ENCODE peak calls at places on chromosomes 7 and 10, in six cellular contexts. U is WTC11, J is NCI-H345, F is cardiac septum, K is A172, O is cerebellar cortex. H is an unnamed sample.

GRCh38 chr7:66493235-66494181 is 135.2 kb upstream of the KCTD7 start:
- DNase-seq in U (peak), J (peak), F (peak), K (peak), O (peak), H (peak)

GRCh38 chr10:75498866-75499265 is 67.4 kb downstream of the LRMDA start:
- DNase-seq in U (no peak), J (no peak), F (no peak), K (no peak), O (no peak), H (no peak)

GRCh38 chr10:120455606-120456005 is 1.4 kb upstream of the PLPP4 start:
- DNase-seq in U (no peak), J (no peak), F (no peak), K (no peak), O (no peak), H (no peak)

GRCh38 chr10:137031-137430 is 1.8 kb downstream of the ZMYND11 start:
- DNase-seq in U (peak), J (peak), F (no peak), K (peak), O (peak), H (peak)

GRCh38 chr7:105766421-105767191 is 109.8 kb downstream of the ATXN7L1 start:
- DNase-seq in U (no peak), J (no peak), F (no peak), K (no peak), O (peak), H (no peak)

GRCh38 chr7:94001396-94001795 is 2.8 kb downstream of the BET1 start:
- DNase-seq in U (no peak), J (no peak), F (no peak), K (no peak), O (no peak), H (peak)

GRCh38 chr10:71835671-71836593 is 15.1 kb downstream of the PSAP start:
- DNase-seq in U (no peak), J (peak), F (no peak), K (peak), O (no peak), H (no peak)

GRCh38 chr10:16425449-16425848 is 11.4 kb upstream of the PTER start:
- DNase-seq in U (no peak), J (no peak), F (no peak), K (no peak), O (no peak), H (no peak)

GRCh38 chr7:22572937-22573336 is 72.9 kb upstream of the STEAP1B start:
- DNase-seq in U (no peak), J (no peak), F (no peak), K (peak), O (no peak), H (peak)

GRCh38 chr7:55474944-55475911 is 97.1 kb downstream of the VOPP1 start:
- DNase-seq in U (no peak), J (no peak), F (no peak), K (no peak), O (no peak), H (no peak)

GRCh38 chr10:24891823-24892222 is 60.6 kb downstream of the PRTFDC1 start:
- DNase-seq in U (no peak), J (peak), F (no peak), K (peak), O (no peak), H (peak)

GRCh38 chr7:1188720-1189294 is 28.8 kb upstream of the ZFAND2A start:
- DNase-seq in U (no peak), J (no peak), F (no peak), K (no peak), O (no peak), H (no peak)

GRCh38 chr7:194257-194995 is 2.1 kb downstream of the FAM20C start:
- DNase-seq in U (peak), J (no peak), F (no peak), K (peak), O (peak), H (no peak)

GRCh38 chr10:61825617-61826016 is 75.9 kb upstream of the ARID5B start:
- DNase-seq in U (no peak), J (no peak), F (no peak), K (no peak), O (no peak), H (peak)

GRCh38 chr7:47581821-47582747 is at the start of gene TNS3:
- DNase-seq in U (peak), J (no peak), F (no peak), K (no peak), O (no peak), H (peak)

GRCh38 chr10:23399701-23400144 is 39.2 kb upstream of the OTUD1 start:
- DNase-seq in U (no peak), J (no peak), F (peak), K (peak), O (no peak), H (peak)

GRCh38 chr10:99345350-99345749 is 16.2 kb downstream of the CNNM1 start:
- DNase-seq in U (no peak), J (no peak), F (no peak), K (peak), O (no peak), H (peak)

GRCh38 chr7:127021857-127022256 is 230.9 kb downstream of the GRM8 start:
- DNase-seq in U (no peak), J (no peak), F (no peak), K (no peak), O (no peak), H (no peak)

GRCh38 chr10:117468665-117469064 is 73.9 kb upstream of the EMX2 start:
- DNase-seq in U (no peak), J (no peak), F (no peak), K (no peak), O (no peak), H (no peak)

GRCh38 chr10:77245953-77246352 is 391.7 kb downstream of the KCNMA1 start:
- DNase-seq in U (no peak), J (no peak), F (no peak), K (no peak), O (no peak), H (no peak)

GRCh38 chr7:49174396-49174795 is 250.0 kb downstream of the CDC14C start:
- DNase-seq in U (no peak), J (no peak), F (no peak), K (peak), O (no peak), H (peak)

GRCh38 chr10:79347226-79347893 is at the start of gene PPIF:
- DNase-seq in U (peak), J (peak), F (peak), K (peak), O (peak), H (peak)

GRCh38 chr7:30080818-30081217 is 52.6 kb downstream of the PLEKHA8 start:
- DNase-seq in U (no peak), J (no peak), F (no peak), K (no peak), O (no peak), H (no peak)

GRCh38 chr10:94524146-94524545 is 21.4 kb upstream of the HELLS start:
- DNase-seq in U (no peak), J (no peak), F (no peak), K (peak), O (no peak), H (peak)

GRCh38 chr10:130959752-130960195 is 351.7 kb downstream of the TCERG1L start:
- DNase-seq in U (no peak), J (no peak), F (no peak), K (no peak), O (no peak), H (no peak)

GRCh38 chr10:47285381-47286115 is 14.4 kb upstream of the GDF10 start:
- DNase-seq in U (no peak), J (no peak), F (no peak), K (no peak), O (no peak), H (no peak)

GRCh38 chr7:23696916-23697441 is 13.0 kb upstream of the STK31 start:
- DNase-seq in U (peak), J (peak), F (no peak), K (peak), O (peak), H (peak)

GRCh38 chr10:120480065-120480600 is 23.1 kb downstream of the PLPP4 start:
- DNase-seq in U (no peak), J (no peak), F (no peak), K (no peak), O (no peak), H (peak)

GRCh38 chr7:158649279-158649678 is 55.3 kb downstream of the NCAPG2 start:
- DNase-seq in U (no peak), J (no peak), F (no peak), K (peak), O (no peak), H (peak)

GRCh38 chr10:89702121-89702480 is 711 bp downstream of the KIF20B start:
- DNase-seq in U (no peak), J (no peak), F (no peak), K (peak), O (peak), H (peak)

GRCh38 chr7:512541-513311 is 6.9 kb downstream of the PDGFA start:
- DNase-seq in U (no peak), J (peak), F (no peak), K (peak), O (peak), H (no peak)

GRCh38 chr7:129083525-129083924 is 28.6 kb upstream of the TNPO3 start:
- DNase-seq in U (no peak), J (no peak), F (no peak), K (no peak), O (no peak), H (no peak)

GRCh38 chr7:111953611-111954010 is 252.6 kb downstream of the DOCK4 start:
- DNase-seq in U (no peak), J (peak), F (no peak), K (peak), O (peak), H (peak)

H was measured in PC-3.